ENCODE peak calls at places on chromosomes 2 and 18, in nine cellular contexts. One of them, this sample, is unnamed.

GRCh38 chr2:129726271-129726670 is 253.2 kb upstream of the RAB6C start:
- DNase-seq in pancreas: no peak
- DNase-seq in A549: no peak
- DNase-seq in aorta: no peak
- DNase-seq in cardiac fibroblast: no peak
- DNase-seq in cardiac muscle cell: no peak
- DNase-seq in AG09309: no peak
- DNase-seq in WERI-Rb-1: no peak
- DNase-seq in upper lobe of right lung: no peak
- DNase-seq in this sample: no peak

GRCh38 chr2:216372761-216373291 is 543 bp upstream of the MARCHF4 start:
- DNase-seq in pancreas: no peak
- DNase-seq in A549: peak
- DNase-seq in aorta: no peak
- DNase-seq in cardiac fibroblast: peak
- DNase-seq in cardiac muscle cell: peak
- DNase-seq in AG09309: no peak
- DNase-seq in WERI-Rb-1: no peak
- DNase-seq in upper lobe of right lung: no peak
- DNase-seq in this sample: no peak

GRCh38 chr2:47907097-47907781 is 941 bp upstream of the FBXO11 start:
- DNase-seq in pancreas: peak
- DNase-seq in A549: peak
- DNase-seq in aorta: no peak
- DNase-seq in cardiac fibroblast: no peak
- DNase-seq in cardiac muscle cell: no peak
- DNase-seq in AG09309: no peak
- DNase-seq in WERI-Rb-1: no peak
- DNase-seq in upper lobe of right lung: no peak
- DNase-seq in this sample: no peak

GRCh38 chr2:209367091-209367747 is 56.6 kb upstream of the MAP2 start:
- DNase-seq in pancreas: no peak
- DNase-seq in A549: no peak
- DNase-seq in aorta: no peak
- DNase-seq in cardiac fibroblast: no peak
- DNase-seq in cardiac muscle cell: peak
- DNase-seq in AG09309: no peak
- DNase-seq in WERI-Rb-1: no peak
- DNase-seq in upper lobe of right lung: no peak
- DNase-seq in this sample: no peak

GRCh38 chr2:230472619-230473018 is 56.6 kb downstream of the SP100 start:
- DNase-seq in pancreas: no peak
- DNase-seq in A549: peak
- DNase-seq in aorta: no peak
- DNase-seq in cardiac fibroblast: peak
- DNase-seq in cardiac muscle cell: peak
- DNase-seq in AG09309: peak
- DNase-seq in WERI-Rb-1: no peak
- DNase-seq in upper lobe of right lung: no peak
- DNase-seq in this sample: no peak

GRCh38 chr2:234480337-234480736 is 16.5 kb downstream of the ARL4C start:
- DNase-seq in pancreas: no peak
- DNase-seq in A549: no peak
- DNase-seq in aorta: no peak
- DNase-seq in cardiac fibroblast: no peak
- DNase-seq in cardiac muscle cell: no peak
- DNase-seq in AG09309: no peak
- DNase-seq in WERI-Rb-1: no peak
- DNase-seq in upper lobe of right lung: no peak
- DNase-seq in this sample: no peak

GRCh38 chr2:180075763-180076362 is 68.8 kb upstream of the CWC22 start:
- DNase-seq in pancreas: no peak
- DNase-seq in A549: no peak
- DNase-seq in aorta: no peak
- DNase-seq in cardiac fibroblast: no peak
- DNase-seq in cardiac muscle cell: no peak
- DNase-seq in AG09309: no peak
- DNase-seq in WERI-Rb-1: no peak
- DNase-seq in upper lobe of right lung: no peak
- DNase-seq in this sample: no peak

GRCh38 chr2:233453111-233453915 is 99.0 kb downstream of the DGKD start:
- DNase-seq in pancreas: no peak
- DNase-seq in A549: no peak
- DNase-seq in aorta: peak
- DNase-seq in cardiac fibroblast: no peak
- DNase-seq in cardiac muscle cell: no peak
- DNase-seq in AG09309: no peak
- DNase-seq in WERI-Rb-1: no peak
- DNase-seq in upper lobe of right lung: peak
- DNase-seq in this sample: no peak

GRCh38 chr18:58045265-58046086 is 1.4 kb downstream of the NEDD4L start:
- DNase-seq in pancreas: peak
- DNase-seq in A549: peak
- DNase-seq in aorta: peak
- DNase-seq in cardiac fibroblast: peak
- DNase-seq in cardiac muscle cell: peak
- DNase-seq in AG09309: no peak
- DNase-seq in WERI-Rb-1: peak
- DNase-seq in upper lobe of right lung: peak
- DNase-seq in this sample: no peak

GRCh38 chr18:58046087-58046793 is 2.2 kb downstream of the NEDD4L start:
- DNase-seq in pancreas: no peak
- DNase-seq in A549: no peak
- DNase-seq in aorta: no peak
- DNase-seq in cardiac fibroblast: no peak
- DNase-seq in cardiac muscle cell: no peak
- DNase-seq in AG09309: no peak
- DNase-seq in WERI-Rb-1: no peak
- DNase-seq in upper lobe of right lung: no peak
- DNase-seq in this sample: no peak

GRCh38 chr18:58043452-58044369 is at the start of gene NEDD4L:
- DNase-seq in pancreas: peak
- DNase-seq in A549: peak
- DNase-seq in aorta: peak
- DNase-seq in cardiac fibroblast: peak
- DNase-seq in cardiac muscle cell: peak
- DNase-seq in AG09309: peak
- DNase-seq in WERI-Rb-1: peak
- DNase-seq in upper lobe of right lung: peak
- DNase-seq in this sample: peak

GRCh38 chr18:58042826-58043362 is 1.1 kb upstream of the NEDD4L start:
- DNase-seq in pancreas: no peak
- DNase-seq in A549: no peak
- DNase-seq in aorta: no peak
- DNase-seq in cardiac fibroblast: no peak
- DNase-seq in cardiac muscle cell: peak
- DNase-seq in AG09309: no peak
- DNase-seq in WERI-Rb-1: no peak
- DNase-seq in upper lobe of right lung: no peak
- DNase-seq in this sample: no peak

DNA sequence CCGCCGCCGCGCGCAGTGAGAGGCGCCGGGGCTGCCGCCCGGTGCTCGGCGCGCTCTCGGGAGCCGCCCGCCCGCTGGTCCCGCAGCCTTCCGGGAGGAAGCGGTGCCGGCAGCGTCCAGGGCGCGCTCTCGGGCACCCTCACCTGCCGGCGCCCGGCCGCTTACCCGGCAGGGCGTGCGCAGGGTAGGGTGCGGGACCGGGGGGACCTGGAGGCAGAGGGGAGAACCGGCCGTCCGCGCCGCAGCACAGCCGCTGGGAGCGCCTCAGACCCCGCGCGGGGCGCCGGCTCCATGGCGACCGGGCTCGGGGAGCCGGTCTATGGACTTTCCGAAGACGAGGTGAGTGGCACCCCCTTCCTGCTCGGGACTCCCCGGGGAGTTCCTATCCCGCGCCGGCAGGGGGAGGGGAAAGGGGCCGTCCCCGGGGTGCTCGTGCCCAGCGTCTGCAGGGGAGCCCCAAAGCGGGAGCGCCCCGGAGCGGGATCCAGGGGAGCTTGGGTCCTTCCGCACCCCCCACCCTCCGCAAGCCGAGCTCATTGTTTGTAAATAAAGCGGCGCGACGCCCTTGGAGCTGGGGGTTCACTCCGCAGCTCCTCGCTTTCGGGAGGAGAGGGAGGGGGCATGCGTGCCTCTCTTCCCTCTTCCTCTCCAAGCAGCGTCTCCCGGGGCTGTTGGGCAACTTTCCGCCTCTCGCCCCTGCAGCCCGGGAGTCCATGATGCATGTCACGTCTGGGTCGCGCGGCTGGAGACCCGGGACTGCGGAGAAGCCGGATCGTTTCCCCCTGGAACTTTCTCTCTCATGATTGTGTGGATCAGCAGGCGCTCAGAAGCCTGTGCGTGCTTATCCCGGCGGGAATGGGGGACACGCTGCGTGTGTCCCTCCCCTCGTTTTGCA is 591 bp downstream of the NEDD4L start:
- DNase-seq in pancreas: peak
- DNase-seq in A549: peak
- DNase-seq in aorta: peak
- DNase-seq in cardiac fibroblast: peak
- DNase-seq in cardiac muscle cell: peak
- DNase-seq in AG09309: no peak
- DNase-seq in WERI-Rb-1: peak
- DNase-seq in upper lobe of right lung: peak
- DNase-seq in this sample: no peak
- H3K4me3 ChIP-seq in pancreas: peak
- H3K4me3 ChIP-seq in A549: peak
- H3K4me3 ChIP-seq in aorta: peak
- H3K4me3 ChIP-seq in cardiac fibroblast: peak
- H3K4me3 ChIP-seq in cardiac muscle cell: peak
- H3K4me3 ChIP-seq in AG09309: peak
- H3K4me3 ChIP-seq in WERI-Rb-1: peak
- H3K4me3 ChIP-seq in upper lobe of right lung: peak
- H3K4me3 ChIP-seq in this sample: peak

DNA sequence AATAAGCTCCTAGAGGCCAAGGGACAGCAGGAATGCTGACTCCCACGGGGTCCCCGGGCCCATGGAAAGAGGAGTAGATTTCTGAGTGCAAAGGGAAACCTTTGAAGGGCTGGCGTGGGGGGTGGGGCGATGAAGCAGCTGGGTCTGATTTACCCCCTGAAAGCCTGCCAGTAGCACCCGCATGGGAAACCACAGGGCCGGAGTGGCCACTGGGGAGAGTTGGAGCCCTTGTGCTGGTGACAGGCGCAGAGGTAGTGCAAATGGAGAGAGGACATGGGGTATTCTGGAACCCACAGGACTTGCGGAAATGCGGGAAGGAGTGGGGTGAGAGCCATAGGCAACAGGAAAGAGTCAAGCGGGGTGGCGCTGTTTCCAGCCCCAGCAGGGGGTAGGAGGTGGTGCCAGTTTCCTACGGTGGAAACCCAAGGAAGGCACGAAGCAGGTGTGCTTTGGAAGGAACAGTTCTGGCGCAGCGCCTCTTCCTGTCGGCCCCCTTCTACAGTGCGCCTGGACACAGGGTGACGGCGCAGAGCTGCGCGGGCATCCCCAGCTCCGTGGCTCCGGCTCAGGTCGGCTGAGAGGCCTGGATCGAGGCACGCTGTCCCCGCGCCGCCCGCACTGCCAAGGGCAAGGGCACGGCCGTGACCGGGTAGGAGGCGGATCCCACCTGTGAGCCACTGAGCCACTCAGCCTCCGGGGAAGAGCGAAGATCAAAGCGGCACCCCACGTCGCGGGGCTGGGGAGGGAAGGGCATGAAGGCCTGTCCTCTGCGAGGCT is 149.0 kb upstream of the GLI2 start:
- DNase-seq in pancreas: peak
- DNase-seq in A549: no peak
- DNase-seq in aorta: no peak
- DNase-seq in cardiac fibroblast: no peak
- DNase-seq in cardiac muscle cell: peak
- DNase-seq in AG09309: no peak
- DNase-seq in WERI-Rb-1: no peak
- DNase-seq in upper lobe of right lung: peak
- DNase-seq in this sample: no peak
- H3K4me3 ChIP-seq in pancreas: no peak
- H3K4me3 ChIP-seq in A549: no peak
- H3K4me3 ChIP-seq in aorta: no peak
- H3K4me3 ChIP-seq in cardiac fibroblast: no peak
- H3K4me3 ChIP-seq in cardiac muscle cell: peak
- H3K4me3 ChIP-seq in AG09309: no peak
- H3K4me3 ChIP-seq in WERI-Rb-1: no peak
- H3K4me3 ChIP-seq in upper lobe of right lung: no peak
- H3K4me3 ChIP-seq in this sample: peak

DNA sequence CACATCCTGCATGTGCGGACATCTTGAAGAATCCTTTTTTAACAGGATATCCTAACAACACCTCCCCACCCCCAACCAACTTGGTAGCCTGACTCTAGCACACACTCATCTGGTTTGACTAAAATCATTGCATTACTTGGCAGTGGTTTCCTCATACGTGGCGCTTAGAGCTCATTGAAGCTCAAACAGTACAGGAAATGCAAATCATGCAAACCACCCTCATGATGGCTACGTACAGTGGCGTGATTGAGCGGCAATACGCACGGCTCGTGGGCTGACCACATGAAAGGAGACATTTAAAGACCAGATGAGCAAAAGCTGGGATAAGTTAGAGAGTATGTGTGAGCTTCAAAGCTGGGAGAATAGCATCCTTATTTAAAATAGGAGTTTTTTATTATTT is 336.2 kb downstream of the ZEB2 start:
- DNase-seq in pancreas: no peak
- DNase-seq in A549: no peak
- DNase-seq in aorta: no peak
- DNase-seq in cardiac fibroblast: peak
- DNase-seq in cardiac muscle cell: no peak
- DNase-seq in AG09309: peak
- DNase-seq in WERI-Rb-1: no peak
- DNase-seq in upper lobe of right lung: no peak
- DNase-seq in this sample: no peak
- H3K4me3 ChIP-seq in pancreas: no peak
- H3K4me3 ChIP-seq in A549: no peak
- H3K4me3 ChIP-seq in aorta: no peak
- H3K4me3 ChIP-seq in cardiac fibroblast: no peak
- H3K4me3 ChIP-seq in cardiac muscle cell: no peak
- H3K4me3 ChIP-seq in AG09309: no peak
- H3K4me3 ChIP-seq in WERI-Rb-1: no peak
- H3K4me3 ChIP-seq in upper lobe of right lung: no peak
- H3K4me3 ChIP-seq in this sample: no peak

GRCh38 chr2:15941970-15942710 is 1.8 kb downstream of the MYCN start:
- DNase-seq in pancreas: peak
- DNase-seq in A549: no peak
- DNase-seq in aorta: peak
- DNase-seq in cardiac fibroblast: no peak
- DNase-seq in cardiac muscle cell: no peak
- DNase-seq in AG09309: no peak
- DNase-seq in WERI-Rb-1: peak
- DNase-seq in upper lobe of right lung: no peak
- DNase-seq in this sample: no peak

GRCh38 chr2:15940661-15941482 is 522 bp downstream of the MYCN start:
- DNase-seq in pancreas: peak
- DNase-seq in A549: peak
- DNase-seq in aorta: no peak
- DNase-seq in cardiac fibroblast: peak
- DNase-seq in cardiac muscle cell: no peak
- DNase-seq in AG09309: no peak
- DNase-seq in WERI-Rb-1: peak
- DNase-seq in upper lobe of right lung: no peak
- DNase-seq in this sample: no peak

GRCh38 chr2:15939854-15940660 is at the start of gene MYCN:
- DNase-seq in pancreas: no peak
- DNase-seq in A549: peak
- DNase-seq in aorta: no peak
- DNase-seq in cardiac fibroblast: peak
- DNase-seq in cardiac muscle cell: peak
- DNase-seq in AG09309: no peak
- DNase-seq in WERI-Rb-1: peak
- DNase-seq in upper lobe of right lung: no peak
- DNase-seq in this sample: peak

GRCh38 chr2:15942711-15943345 is 2.5 kb downstream of the MYCN start:
- DNase-seq in pancreas: no peak
- DNase-seq in A549: no peak
- DNase-seq in aorta: no peak
- DNase-seq in cardiac fibroblast: no peak
- DNase-seq in cardiac muscle cell: no peak
- DNase-seq in AG09309: no peak
- DNase-seq in WERI-Rb-1: peak
- DNase-seq in upper lobe of right lung: no peak
- DNase-seq in this sample: no peak

GRCh38 chr2:15941483-15941853 is 1.1 kb downstream of the MYCN start:
- DNase-seq in pancreas: no peak
- DNase-seq in A549: no peak
- DNase-seq in aorta: no peak
- DNase-seq in cardiac fibroblast: no peak
- DNase-seq in cardiac muscle cell: no peak
- DNase-seq in AG09309: no peak
- DNase-seq in WERI-Rb-1: peak
- DNase-seq in upper lobe of right lung: no peak
- DNase-seq in this sample: peak
- H3K4me3 ChIP-seq in pancreas: peak
- H3K4me3 ChIP-seq in A549: peak
- H3K4me3 ChIP-seq in aorta: no peak
- H3K4me3 ChIP-seq in cardiac fibroblast: no peak
- H3K4me3 ChIP-seq in cardiac muscle cell: peak
- H3K4me3 ChIP-seq in AG09309: no peak
- H3K4me3 ChIP-seq in WERI-Rb-1: peak
- H3K4me3 ChIP-seq in upper lobe of right lung: peak
- H3K4me3 ChIP-seq in this sample: peak